ENCODE peak calls at places on chromosomes 13 and 19, in six cellular contexts. U is K562, P is OCI-LY7, G is fibroblast of the aortic adventitia, F is IMR-90, H is heart right ventricle. A is an unnamed sample.

GRCh38 chr13:80276371-80277289 is 64.3 kb downstream of the SPRY2 start:
- DNase-seq in U (no peak), P (no peak), G (no peak), F (peak), H (no peak), A (peak)

GRCh38 chr13:51639171-51639570 is 54.9 kb downstream of the WDFY2 start:
- DNase-seq in U (no peak), P (no peak), G (peak), F (peak), H (no peak), A (no peak)

GRCh38 chr13:25080773-25081172 is 15.2 kb upstream of the PABPC3 start:
- DNase-seq in U (peak), P (no peak), G (no peak), F (no peak), H (no peak), A (no peak)

GRCh38 chr13:77810430-77810829 is 108.2 kb downstream of the EDNRB start:
- DNase-seq in U (no peak), P (peak), G (peak), F (peak), H (no peak), A (peak)

GRCh38 chr13:22081430-22081829 is 410.6 kb downstream of the FGF9 start:
- DNase-seq in U (no peak), P (no peak), G (no peak), F (no peak), H (no peak), A (no peak)

GRCh38 chr19:46926201-46927071 is 65.6 kb downstream of the ARHGAP35 start:
- DNase-seq in U (no peak), P (peak), G (no peak), F (no peak), H (no peak), A (no peak)

GRCh38 chr13:99905814-99906213 is 65.8 kb downstream of the ZIC5 start:
- DNase-seq in U (no peak), P (no peak), G (no peak), F (no peak), H (no peak), A (no peak)

GRCh38 chr19:48713864-48714755 is 5.4 kb downstream of the MAMSTR start:
- DNase-seq in U (peak), P (peak), G (peak), F (peak), H (peak), A (peak)

GRCh38 chr13:113849546-113849945 is 14.3 kb downstream of the GAS6 start:
- DNase-seq in U (no peak), P (no peak), G (no peak), F (no peak), H (no peak), A (no peak)

GRCh38 chr13:94860981-94861407 is 148.6 kb upstream of the SOX21 start:
- DNase-seq in U (no peak), P (no peak), G (peak), F (peak), H (no peak), A (no peak)

GRCh38 chr19:41565384-41565730 is 10.6 kb upstream of the CEACAM21 start:
- DNase-seq in U (no peak), P (no peak), G (no peak), F (no peak), H (no peak), A (no peak)

GRCh38 chr13:51420681-51421476 is 32.0 kb downstream of the INTS6 start:
- DNase-seq in U (no peak), P (peak), G (no peak), F (no peak), H (no peak), A (no peak)

GRCh38 chr13:51479199-51479523 is 26.3 kb upstream of the INTS6 start:
- DNase-seq in U (no peak), P (no peak), G (peak), F (peak), H (no peak), A (no peak)

GRCh38 chr19:2095338-2095938 is 688 bp downstream of the MOB3A start:
- DNase-seq in U (peak), P (peak), G (no peak), F (no peak), H (no peak), A (no peak)

GRCh38 chr19:53927745-53928144 is 18.7 kb downstream of the CACNG7 start:
- DNase-seq in U (peak), P (peak), G (peak), F (peak), H (no peak), A (no peak)

GRCh38 chr13:105436946-105437345 is 1098.5 kb downstream of the EFNB2 start:
- DNase-seq in U (no peak), P (no peak), G (peak), F (no peak), H (no peak), A (no peak)

GRCh38 chr13:112984501-112984900 is 15.5 kb downstream of the MCF2L start:
- DNase-seq in U (no peak), P (no peak), G (no peak), F (no peak), H (no peak), A (no peak)

GRCh38 chr19:16259385-16260159 is 61.9 kb downstream of the AP1M1 start:
- DNase-seq in U (no peak), P (peak), G (no peak), F (no peak), H (no peak), A (peak)

GRCh38 chr19:33376931-33377557 is 3.5 kb downstream of the CEBPG start:
- DNase-seq in U (no peak), P (no peak), G (no peak), F (no peak), H (no peak), A (no peak)

GRCh38 chr19:35712910-35713845 is 4.6 kb upstream of the KMT2B start:
- DNase-seq in U (no peak), P (no peak), G (no peak), F (no peak), H (no peak), A (peak)

GRCh38 chr19:1122972-1123363 is 19.2 kb downstream of the GPX4 start:
- DNase-seq in U (peak), P (peak), G (peak), F (peak), H (peak), A (peak)

GRCh38 chr13:49683489-49683888 is 7.8 kb downstream of the EBPL start:
- DNase-seq in U (no peak), P (no peak), G (no peak), F (no peak), H (no peak), A (peak)

GRCh38 chr13:99150575-99151370 is 49.9 kb upstream of the UBAC2 start:
- DNase-seq in U (no peak), P (no peak), G (peak), F (peak), H (no peak), A (no peak)

GRCh38 chr19:52993342-52994178 is 20.2 kb upstream of the ERVV-1 start:
- DNase-seq in U (peak), P (peak), G (peak), F (peak), H (peak), A (peak)

GRCh38 chr19:38674388-38675133 is 27.1 kb downstream of the ACTN4 start:
- DNase-seq in U (no peak), P (no peak), G (no peak), F (peak), H (no peak), A (no peak)

GRCh38 chr13:20774746-20775145 is 985 bp upstream of the EEF1AKMT1 start:
- DNase-seq in U (no peak), P (no peak), G (no peak), F (no peak), H (no peak), A (no peak)

GRCh38 chr13:20775961-20776360 is 2.2 kb upstream of the EEF1AKMT1 start:
- DNase-seq in U (no peak), P (no peak), G (no peak), F (no peak), H (no peak), A (no peak)

GRCh38 chr13:20779405-20779804 is 5.6 kb upstream of the EEF1AKMT1 start:
- DNase-seq in U (no peak), P (no peak), G (no peak), F (no peak), H (no peak), A (no peak)

GRCh38 chr13:20773194-20774080 is at the start of gene EEF1AKMT1:
- DNase-seq in U (peak), P (peak), G (peak), F (peak), H (peak), A (peak)

DNA sequence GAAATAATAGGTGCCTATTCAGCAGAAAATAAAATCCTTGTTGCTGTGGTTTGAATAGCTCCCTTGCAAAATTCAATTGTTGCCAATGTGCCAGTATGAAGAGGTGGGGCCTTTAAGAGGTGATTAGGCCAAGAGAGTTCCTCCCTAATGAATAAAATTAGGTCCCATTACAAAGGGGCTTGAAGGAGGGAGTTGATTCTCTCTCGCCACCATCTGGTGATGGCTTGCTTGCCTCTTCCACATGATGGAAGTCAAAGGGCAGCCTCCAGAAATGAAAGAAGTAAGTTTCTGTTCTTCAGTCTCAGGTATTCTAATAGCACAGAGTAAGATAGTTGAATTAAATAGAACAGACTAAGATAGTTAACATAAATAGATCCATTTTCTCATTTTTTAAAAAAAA is 3.0 kb upstream of the EEF1AKMT1 start:
- DNase-seq in U (no peak), P (no peak), G (no peak), F (no peak), H (no peak), A (no peak)
- TF ChIP-seq CTCF in U (no peak), P (peak), G (no peak), F (no peak), H (no peak), A (no peak)

GRCh38 chr13:27663947-27664346 is 42.3 kb downstream of the POLR1D start:
- DNase-seq in U (no peak), P (no peak), G (no peak), F (no peak), H (no peak), A (no peak)

GRCh38 chr13:27662738-27663470 is 41.2 kb downstream of the POLR1D start:
- DNase-seq in U (no peak), P (no peak), G (no peak), F (no peak), H (no peak), A (no peak)

GRCh38 chr13:27666951-27667350 is 45.3 kb downstream of the POLR1D start:
- DNase-seq in U (no peak), P (no peak), G (no peak), F (no peak), H (no peak), A (no peak)

GRCh38 chr13:27665761-27666160 is 44.1 kb downstream of the POLR1D start:
- DNase-seq in U (no peak), P (no peak), G (no peak), F (no peak), H (no peak), A (no peak)

GRCh38 chr13:27665333-27665732 is 43.6 kb downstream of the POLR1D start:
- DNase-seq in U (no peak), P (no peak), G (peak), F (peak), H (no peak), A (no peak)
- TF ChIP-seq CTCF in U (no peak), P (peak), G (peak), F (no peak), H (peak), A (no peak)

DNA sequence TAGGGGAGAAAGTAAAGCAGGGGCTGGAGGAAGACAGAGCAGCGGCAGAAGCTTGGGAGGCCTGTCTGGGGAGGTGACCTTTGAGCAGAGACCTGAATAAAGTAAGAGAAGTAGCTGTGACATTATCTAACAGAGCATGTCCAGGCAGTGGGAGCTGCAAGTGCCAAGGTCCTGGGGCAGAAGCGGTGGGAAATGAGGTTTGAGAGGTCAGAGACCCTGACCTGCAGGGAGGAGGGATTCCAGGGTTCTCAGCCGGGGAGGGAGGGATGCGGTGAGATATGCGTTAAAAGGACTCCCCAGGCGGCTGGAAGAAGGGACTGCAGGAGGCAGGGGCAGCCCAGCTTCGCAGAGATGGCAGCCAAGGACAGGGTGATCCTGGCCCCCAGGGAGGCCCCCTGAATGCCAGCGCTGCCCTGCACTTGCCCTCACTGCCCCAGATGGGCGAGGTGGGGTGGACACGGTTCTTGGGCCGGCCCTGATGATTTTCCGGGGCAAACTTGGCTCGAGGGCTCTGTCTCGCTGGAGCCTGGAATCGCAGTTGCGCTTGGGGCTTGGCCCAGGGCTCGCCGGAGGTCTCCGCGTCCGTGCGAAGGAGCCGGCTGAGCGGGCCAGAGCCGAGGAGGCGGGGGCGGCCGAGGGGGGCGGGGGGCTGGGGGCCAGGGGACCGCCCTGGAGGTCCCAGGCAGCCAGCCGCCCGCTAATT is 3.2 kb downstream of the CRLF1 start:
- DNase-seq in U (peak), P (no peak), G (peak), F (no peak), H (no peak), A (peak)
- TF ChIP-seq CTCF in U (peak), P (peak), G (peak), F (no peak), H (no peak), A (no peak)

GRCh38 chr13:67439365-67439764 is 209.2 kb upstream of the PCDH9 start:
- DNase-seq in U (no peak), P (no peak), G (no peak), F (no peak), H (no peak), A (no peak)

GRCh38 chr13:67437246-67437645 is 207.1 kb upstream of the PCDH9 start:
- DNase-seq in U (no peak), P (no peak), G (no peak), F (no peak), H (no peak), A (no peak)

GRCh38 chr13:67440240-67440639 is 210.1 kb upstream of the PCDH9 start:
- DNase-seq in U (no peak), P (no peak), G (no peak), F (no peak), H (no peak), A (no peak)

GRCh38 chr13:67443901-67444300 is 213.8 kb upstream of the PCDH9 start:
- DNase-seq in U (no peak), P (no peak), G (no peak), F (no peak), H (no peak), A (no peak)

GRCh38 chr13:67438465-67438864 is 208.3 kb upstream of the PCDH9 start:
- DNase-seq in U (no peak), P (no peak), G (no peak), F (no peak), H (no peak), A (no peak)
- TF ChIP-seq CTCF in U (no peak), P (peak), G (no peak), F (no peak), H (no peak), A (no peak)

DNA sequence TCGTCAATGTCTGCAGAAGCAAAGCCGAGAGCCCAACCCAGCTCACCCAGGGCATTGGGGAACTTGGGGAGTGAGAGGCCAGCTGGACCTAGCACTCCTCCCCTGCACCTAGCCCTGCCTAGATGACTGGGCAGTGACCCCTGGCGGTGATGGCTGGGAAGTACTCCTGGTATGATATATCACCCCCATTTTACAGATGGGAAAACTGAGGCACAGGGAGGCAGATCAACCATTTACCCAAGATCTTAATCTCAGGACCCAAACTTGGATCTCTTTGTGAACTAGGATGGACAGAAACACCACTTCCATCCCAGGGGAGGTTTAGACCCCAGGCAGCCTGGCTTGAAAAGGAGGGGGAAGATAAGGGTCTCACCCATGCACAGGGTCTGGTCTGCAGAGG is 43.5 kb downstream of the CCL25 start:
- DNase-seq in U (peak), P (peak), G (no peak), F (no peak), H (no peak), A (no peak)
- TF ChIP-seq CTCF in U (peak), P (peak), G (peak), F (no peak), H (no peak), A (no peak)

GRCh38 chr19:45251452-45252354 is 632 bp downstream of the MARK4 start:
- DNase-seq in U (peak), P (peak), G (peak), F (no peak), H (peak), A (peak)
- TF ChIP-seq CTCF in U (no peak), P (peak), G (no peak), F (no peak), H (no peak), A (no peak)

GRCh38 chr19:14090509-14091085 is at the start of gene SAMD1:
- DNase-seq in U (peak), P (peak), G (peak), F (peak), H (peak), A (peak)

GRCh38 chr19:14089662-14090508 is 666 bp downstream of the SAMD1 start:
- DNase-seq in U (peak), P (peak), G (peak), F (peak), H (peak), A (peak)

GRCh38 chr19:14093117-14093784 is 2.7 kb upstream of the SAMD1 start:
- DNase-seq in U (no peak), P (no peak), G (no peak), F (no peak), H (no peak), A (no peak)

GRCh38 chr19:14091086-14091884 is 734 bp upstream of the SAMD1 start:
- DNase-seq in U (peak), P (peak), G (peak), F (peak), H (no peak), A (peak)

GRCh38 chr19:14091885-14092462 is 1.4 kb upstream of the SAMD1 start:
- DNase-seq in U (peak), P (peak), G (no peak), F (no peak), H (no peak), A (peak)
- TF ChIP-seq CTCF in U (peak), P (peak), G (no peak), F (no peak), H (no peak), A (no peak)

DNA sequence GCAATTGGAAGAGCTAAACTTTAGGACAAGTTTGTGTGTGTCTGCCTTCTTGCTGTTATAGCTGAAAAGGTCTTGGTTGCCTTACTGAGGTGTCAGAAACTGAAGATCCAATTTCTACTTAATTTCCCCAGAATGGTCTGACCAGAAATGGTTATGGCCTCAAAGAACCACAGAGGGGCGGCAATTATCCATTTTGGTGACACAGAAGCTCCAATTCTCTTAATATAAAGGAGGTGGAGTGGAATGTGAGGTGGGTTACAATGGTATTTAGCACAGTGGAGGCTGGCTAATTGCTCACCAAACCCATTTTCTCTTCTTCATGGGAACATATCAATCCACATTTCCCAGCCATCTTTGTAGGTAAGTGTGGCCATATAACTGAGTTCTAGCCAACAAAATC is 1157.2 kb downstream of the OLFM4 start:
- DNase-seq in U (no peak), P (no peak), G (no peak), F (no peak), H (no peak), A (no peak)
- TF ChIP-seq CTCF in U (no peak), P (peak), G (no peak), F (no peak), H (no peak), A (no peak)

A was measured in GM20000.